ENCODE peak calls at places on chromosomes 5 and 9, in six cellular contexts. A, B, Q, K, H and Y are unnamed samples.

GRCh38 chr5:139268364-139269202 is 25.0 kb upstream of the MATR3 start:
- DNase-seq in A (no peak), B (no peak), Q (no peak), K (no peak), H (no peak), Y (no peak)

GRCh38 chr9:130446111-130446861 is 1.5 kb downstream of the ASS1 start:
- DNase-seq in A (peak), B (peak), Q (no peak), K (peak), H (no peak), Y (peak)

GRCh38 chr5:169762338-169763095 is 125.4 kb downstream of the DOCK2 start:
- DNase-seq in A (no peak), B (no peak), Q (no peak), K (no peak), H (no peak), Y (no peak)

GRCh38 chr9:16254674-16255073 is 615.8 kb downstream of the BNC2 start:
- DNase-seq in A (no peak), B (no peak), Q (no peak), K (no peak), H (no peak), Y (no peak)

GRCh38 chr5:78295035-78295961 is 800 bp upstream of the AP3B1 start:
- DNase-seq in A (peak), B (peak), Q (peak), K (peak), H (peak), Y (no peak)

GRCh38 chr9:137688261-137688660 is 69.5 kb downstream of the EHMT1 start:
- DNase-seq in A (no peak), B (no peak), Q (no peak), K (no peak), H (no peak), Y (no peak)

GRCh38 chr5:110478899-110479298 is 247.6 kb downstream of the TMEM232 start:
- DNase-seq in A (no peak), B (no peak), Q (no peak), K (no peak), H (no peak), Y (peak)

GRCh38 chr5:6704361-6704851 is 8.8 kb upstream of the TENT4A start:
- DNase-seq in A (peak), B (no peak), Q (no peak), K (peak), H (no peak), Y (no peak)

GRCh38 chr9:5459289-5459829 is 9.0 kb downstream of the CD274 start:
- DNase-seq in A (no peak), B (no peak), Q (no peak), K (no peak), H (no peak), Y (no peak)

GRCh38 chr5:26054594-26054993 is 983.8 kb downstream of the CDH9 start:
- DNase-seq in A (no peak), B (no peak), Q (no peak), K (no peak), H (no peak), Y (no peak)

GRCh38 chr5:81016116-81016515 is 56.0 kb downstream of the RASGRF2 start:
- DNase-seq in A (no peak), B (no peak), Q (no peak), K (no peak), H (no peak), Y (no peak)

GRCh38 chr5:67648201-67648671 is 451.6 kb upstream of the CD180 start:
- DNase-seq in A (peak), B (no peak), Q (no peak), K (peak), H (no peak), Y (peak)

GRCh38 chr9:127979333-127980055 is 1.3 kb downstream of the EEIG1 start:
- DNase-seq in A (no peak), B (peak), Q (no peak), K (peak), H (no peak), Y (no peak)

GRCh38 chr5:134370306-134370870 is 981 bp upstream of the UBE2B start:
- DNase-seq in A (no peak), B (no peak), Q (no peak), K (no peak), H (no peak), Y (no peak)

GRCh38 chr5:1018596-1018995 is 10.0 kb downstream of the NKD2 start:
- DNase-seq in A (no peak), B (no peak), Q (no peak), K (no peak), H (no peak), Y (no peak)

GRCh38 chr5:82422751-82423181 is 144.6 kb upstream of the RPS23 start:
- DNase-seq in A (no peak), B (no peak), Q (no peak), K (peak), H (no peak), Y (no peak)
- TF ChIP-seq POLR2AphosphoS5 in A (no peak), B (no peak), Q (no peak), K (no peak), H (no peak), Y (no peak)

GRCh38 chr5:21154526-21154925 is 1166.5 kb upstream of the CDH18 start:
- DNase-seq in A (no peak), B (no peak), Q (no peak), K (no peak), H (no peak), Y (no peak)

DNA sequence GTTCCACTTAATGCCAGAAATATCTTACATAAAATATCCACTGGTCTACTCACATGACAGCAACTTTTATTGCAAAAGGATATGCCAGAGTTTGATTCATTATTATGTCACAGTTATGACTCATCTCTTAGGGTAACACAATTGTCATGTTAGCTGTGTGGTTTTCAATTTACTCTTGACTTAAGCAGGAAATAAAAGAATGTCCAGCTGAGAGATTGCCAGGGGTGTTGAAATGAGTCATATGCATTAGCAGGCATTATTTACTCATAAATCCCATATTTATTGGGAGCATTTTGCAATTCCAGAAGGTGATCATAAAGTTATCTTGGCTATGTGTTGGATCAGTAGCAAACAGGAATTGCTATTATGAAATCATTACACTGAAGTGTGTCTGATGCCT is 1164.6 kb upstream of the CDH18 start:
- DNase-seq in A (no peak), B (no peak), Q (no peak), K (no peak), H (no peak), Y (peak)
- TF ChIP-seq POLR2AphosphoS5 in A (no peak), B (no peak), Q (no peak), K (no peak), H (no peak), Y (peak)

GRCh38 chr9:114880276-114880891 is 50.0 kb downstream of the TNFSF8 start:
- DNase-seq in A (no peak), B (no peak), Q (no peak), K (no peak), H (no peak), Y (no peak)
- TF ChIP-seq POLR2AphosphoS5 in A (no peak), B (no peak), Q (no peak), K (no peak), H (no peak), Y (no peak)

GRCh38 chr5:154937186-154937717 is 759 bp downstream of the GEMIN5 start:
- DNase-seq in A (no peak), B (no peak), Q (no peak), K (no peak), H (no peak), Y (no peak)

GRCh38 chr5:154940772-154941620 is at the start of gene MRPL22:
- DNase-seq in A (peak), B (peak), Q (peak), K (peak), H (peak), Y (peak)

GRCh38 chr5:154940375-154940771 is 500 bp upstream of the MRPL22 start:
- DNase-seq in A (no peak), B (no peak), Q (no peak), K (no peak), H (no peak), Y (no peak)

GRCh38 chr5:154934881-154935280 is 3.1 kb downstream of the GEMIN5 start:
- DNase-seq in A (no peak), B (no peak), Q (no peak), K (no peak), H (no peak), Y (no peak)

DNA sequence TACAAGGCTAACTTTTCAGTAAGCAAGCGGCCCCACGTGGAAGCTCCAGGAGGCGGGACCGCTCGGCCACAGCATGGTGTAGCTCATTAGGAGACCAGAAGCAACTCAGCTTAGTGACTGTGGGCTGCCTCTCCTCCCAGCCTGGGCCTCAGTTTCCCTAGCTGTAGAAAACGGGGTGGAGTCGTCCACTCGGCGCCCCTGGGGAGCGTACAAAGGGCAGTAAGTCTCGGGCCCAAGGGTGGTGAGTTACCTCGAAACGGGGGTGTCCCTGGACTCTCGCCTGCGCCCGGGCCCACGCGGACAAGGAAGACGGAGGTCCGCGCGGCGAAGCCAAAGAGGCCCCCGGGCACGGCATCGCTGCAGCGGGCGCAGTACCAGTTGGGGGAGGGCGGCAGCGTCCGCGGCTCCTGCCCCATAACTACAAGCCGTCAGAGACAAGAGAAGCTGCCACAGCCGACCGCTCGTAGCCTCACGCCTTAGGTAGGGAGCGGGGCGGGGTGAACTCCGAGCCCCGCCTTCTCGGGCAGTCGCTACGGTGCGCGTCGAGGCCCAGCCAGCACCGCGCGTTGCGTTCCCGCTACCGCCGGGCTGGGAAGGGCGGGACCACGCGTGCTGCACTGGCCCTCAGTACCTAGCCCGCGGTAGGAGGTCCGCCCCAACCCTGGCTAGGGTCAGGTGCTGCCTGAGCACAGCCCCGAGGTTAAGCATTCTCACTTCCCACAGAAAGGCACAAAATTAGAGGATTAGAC is at the start of gene GEMIN5:
- DNase-seq in A (peak), B (peak), Q (peak), K (peak), H (peak), Y (no peak)
- TF ChIP-seq POLR2AphosphoS5 in A (peak), B (peak), Q (peak), K (peak), H (peak), Y (peak)

GRCh38 chr5:50667079-50667652 is 729 bp downstream of the PARP8 start:
- DNase-seq in A (peak), B (peak), Q (no peak), K (peak), H (no peak), Y (no peak)
- TF ChIP-seq POLR2AphosphoS5 in A (no peak), B (no peak), Q (no peak), K (no peak), H (peak), Y (no peak)

DNA sequence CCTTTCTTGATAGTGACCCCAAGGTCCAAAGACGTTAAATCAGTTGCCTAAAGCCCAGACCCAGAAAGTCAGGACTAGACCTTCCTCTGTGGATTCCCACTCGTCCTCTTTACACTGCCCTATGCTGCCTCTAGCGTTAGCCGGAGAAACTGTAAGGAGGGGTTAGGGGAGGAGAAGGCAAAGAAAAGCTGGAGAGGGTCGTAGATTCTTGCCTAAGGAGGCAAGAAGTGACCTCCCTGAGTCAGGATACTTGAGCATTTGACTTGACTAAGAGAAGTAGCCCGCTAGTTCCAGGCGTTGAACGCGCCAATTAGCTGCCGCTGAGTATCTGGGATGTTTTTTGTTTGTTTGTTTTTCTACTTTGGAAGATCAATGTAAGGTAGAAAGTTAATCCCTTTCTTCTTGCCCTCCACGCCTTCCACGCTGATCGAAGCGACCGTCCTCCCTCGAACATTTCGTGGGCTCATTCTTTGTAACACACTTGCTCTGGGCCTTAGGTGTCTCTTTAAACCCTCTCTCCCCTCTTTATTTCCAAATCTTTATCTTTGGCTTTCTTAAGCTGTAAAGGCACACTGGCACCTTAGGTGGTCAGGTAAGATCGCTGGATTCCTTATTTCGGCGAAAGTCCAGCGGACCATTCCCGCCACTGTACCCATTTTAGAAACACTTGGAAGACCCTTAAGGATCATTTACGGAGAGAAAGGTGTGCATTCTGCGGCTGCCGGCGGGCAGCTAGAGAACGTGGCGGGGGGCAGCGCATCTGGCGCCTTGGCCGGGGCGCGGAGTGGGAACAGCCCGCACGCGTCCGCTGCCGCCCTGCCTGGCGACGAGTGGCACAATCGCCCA is 5.1 kb upstream of the RGMB start:
- DNase-seq in A (no peak), B (peak), Q (peak), K (peak), H (no peak), Y (no peak)
- TF ChIP-seq POLR2AphosphoS5 in A (no peak), B (peak), Q (no peak), K (no peak), H (no peak), Y (no peak)

GRCh38 chr5:95081500-95082355 is 203.2 kb downstream of the MCTP1 start:
- DNase-seq in A (no peak), B (no peak), Q (no peak), K (peak), H (no peak), Y (peak)
- TF ChIP-seq POLR2AphosphoS5 in A (no peak), B (peak), Q (peak), K (peak), H (peak), Y (no peak)

DNA sequence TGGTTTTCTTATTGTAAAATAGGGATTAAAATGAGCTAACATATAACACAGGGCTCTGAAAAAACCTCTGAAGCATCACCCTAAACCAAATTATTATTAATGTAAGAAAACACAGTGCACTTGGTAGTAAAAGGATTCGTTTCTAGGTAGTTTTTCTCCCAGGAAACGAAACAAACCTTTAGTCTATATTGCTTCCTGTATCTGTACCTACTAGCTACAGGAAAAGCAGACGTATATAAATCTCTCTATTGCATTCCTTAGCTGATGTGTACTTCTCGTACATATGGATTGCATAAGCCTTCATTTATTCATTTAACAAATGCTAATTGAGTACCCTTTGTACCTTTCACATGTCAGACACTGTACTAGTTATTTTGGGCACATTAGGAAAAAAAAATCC is 85.1 kb upstream of the RASA1 start:
- DNase-seq in A (no peak), B (no peak), Q (no peak), K (no peak), H (no peak), Y (no peak)
- TF ChIP-seq POLR2AphosphoS5 in A (no peak), B (no peak), Q (no peak), K (no peak), H (no peak), Y (no peak)

GRCh38 chr5:56105511-56106372 is 111.0 kb upstream of the IL6ST start:
- DNase-seq in A (no peak), B (no peak), Q (no peak), K (no peak), H (no peak), Y (no peak)
- TF ChIP-seq POLR2AphosphoS5 in A (no peak), B (no peak), Q (no peak), K (no peak), H (no peak), Y (no peak)

GRCh38 chr9:131733601-131734061 is 6.2 kb downstream of the RAPGEF1 start:
- DNase-seq in A (peak), B (peak), Q (no peak), K (peak), H (no peak), Y (no peak)

GRCh38 chr9:131732061-131732526 is 7.8 kb downstream of the RAPGEF1 start:
- DNase-seq in A (no peak), B (no peak), Q (no peak), K (peak), H (no peak), Y (no peak)

GRCh38 chr9:131734165-131734610 is 5.7 kb downstream of the RAPGEF1 start:
- DNase-seq in A (peak), B (peak), Q (no peak), K (peak), H (no peak), Y (no peak)

GRCh38 chr9:131731237-131731995 is 8.5 kb downstream of the RAPGEF1 start:
- DNase-seq in A (no peak), B (no peak), Q (no peak), K (no peak), H (no peak), Y (no peak)

DNA sequence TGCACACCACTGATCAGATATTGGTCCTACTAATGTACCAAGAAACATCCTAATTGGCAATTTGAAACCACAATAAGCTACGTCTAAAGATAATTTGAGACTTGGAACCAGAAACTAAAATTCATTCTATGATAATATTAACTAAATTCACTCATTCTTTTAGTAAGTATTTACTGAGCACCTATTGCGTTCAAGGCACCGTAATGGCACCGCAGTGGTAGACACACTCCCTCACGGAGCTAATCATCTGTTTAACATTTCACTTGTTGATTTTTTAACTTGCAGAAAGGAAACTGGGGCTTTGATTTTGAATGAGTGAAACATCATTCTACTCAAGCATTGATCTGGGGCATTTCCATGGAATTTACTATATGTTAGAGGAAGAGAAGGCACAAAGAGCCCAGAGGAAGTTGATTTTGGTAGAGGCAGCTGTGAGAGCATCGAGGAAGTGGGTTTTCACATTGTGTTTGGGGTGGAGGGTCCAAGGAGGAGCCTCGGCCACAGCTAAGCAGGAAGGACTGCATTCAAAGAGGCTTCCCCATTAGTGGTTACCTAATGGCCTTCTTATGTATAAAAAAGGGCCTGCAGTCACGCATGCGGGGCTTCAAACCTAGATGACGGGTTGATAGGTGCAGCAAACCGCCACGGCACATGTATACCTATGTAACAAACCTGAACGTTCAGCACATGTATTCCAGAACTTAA is 7.1 kb downstream of the RAPGEF1 start:
- DNase-seq in A (no peak), B (no peak), Q (no peak), K (no peak), H (no peak), Y (no peak)
- TF ChIP-seq POLR2AphosphoS5 in A (no peak), B (no peak), Q (no peak), K (no peak), H (no peak), Y (no peak)